ENCODE peak calls at places on chromosomes 2 and 18, in ten cellular contexts. S is CD8-positive, alpha-beta T cell; X is pancreas; K is heart left ventricle; O is A549; C is HCT116; U is psoas muscle; V is IMR-90; E is heart right ventricle; M is AG10803. F is an unnamed sample.

GRCh38 chr2:84217446-84217845 is 241.6 kb downstream of the SUCLG1 start:
- DNase-seq in S (no peak), X (no peak), K (no peak), O (no peak), C (no peak), U (no peak), V (no peak), E (no peak), M (no peak), F (no peak)

GRCh38 chr18:7980661-7981060 is 413.5 kb downstream of the PTPRM start:
- DNase-seq in S (no peak), X (no peak), K (no peak), O (no peak), C (no peak), U (no peak), V (no peak), E (no peak), M (no peak), F (no peak)

GRCh38 chr18:63953811-63954210 is 4.7 kb downstream of the HMSD start:
- DNase-seq in S (no peak), X (no peak), K (no peak), O (no peak), C (no peak), U (no peak), V (no peak), E (no peak), M (peak; percentile 45), F (no peak)

GRCh38 chr2:176885661-176886060 is 326.9 kb upstream of the HNRNPA3 start:
- DNase-seq in S (no peak), X (no peak), K (no peak), O (no peak), C (no peak), U (no peak), V (no peak), E (no peak), M (no peak), F (no peak)

GRCh38 chr2:232325324-232326273 is 53.0 kb upstream of the ALPP start:
- DNase-seq in S (no peak), X (peak; percentile 84), K (peak; percentile 46), O (peak; percentile 39), C (no peak), U (peak; percentile 81), V (peak; percentile 12), E (peak; percentile 77), M (peak; percentile 32), F (no peak)

GRCh38 chr2:170813611-170814550 is 2.8 kb upstream of the GAD1 start:
- DNase-seq in S (no peak), X (no peak), K (no peak), O (peak; percentile 22), C (no peak), U (no peak), V (peak; percentile 44), E (peak; percentile 16), M (peak; percentile 49), F (no peak)

GRCh38 chr2:10473121-10473756 is 25.1 kb upstream of the ODC1 start:
- DNase-seq in S (no peak), X (no peak), K (no peak), O (no peak), C (no peak), U (no peak), V (no peak), E (no peak), M (no peak), F (no peak)

GRCh38 chr2:157339965-157340655 is 14.5 kb upstream of the ERMN start:
- DNase-seq in S (no peak), X (no peak), K (no peak), O (no peak), C (no peak), U (no peak), V (peak; percentile 32), E (no peak), M (peak; percentile 3), F (no peak)

DNA sequence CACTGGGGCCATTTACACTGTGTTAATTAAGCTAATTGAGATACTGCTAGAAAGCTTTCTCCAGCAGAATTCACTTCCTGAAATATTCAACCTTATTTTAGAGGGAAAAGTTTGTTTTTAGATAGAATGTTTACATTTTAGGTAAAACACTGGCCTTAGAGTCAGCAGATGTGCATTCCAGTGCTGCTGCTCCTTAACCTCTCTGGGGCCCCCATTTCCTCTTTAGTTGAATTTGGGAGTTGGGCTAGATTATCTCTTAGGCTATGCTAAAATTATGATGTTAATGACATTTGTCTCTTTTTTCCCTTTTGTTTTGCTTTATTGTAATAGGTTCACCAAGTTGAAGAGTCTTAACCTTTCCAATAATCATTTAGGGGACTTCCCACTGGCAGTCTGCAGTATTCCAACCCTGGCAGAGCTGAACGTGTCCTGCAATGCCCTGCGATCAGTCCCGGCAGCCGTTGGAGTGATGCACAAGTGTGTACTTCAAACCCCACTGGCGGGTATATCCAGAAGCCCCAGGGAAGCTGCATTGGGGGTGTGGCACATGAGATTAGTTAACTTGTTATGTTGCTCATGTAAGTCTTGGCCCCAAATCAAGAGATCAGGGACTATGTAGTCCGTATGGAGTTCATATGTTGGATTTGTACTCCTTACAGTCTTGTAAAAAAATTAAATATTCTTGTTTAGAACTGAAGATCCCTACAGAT is 179.5 kb downstream of the PHLPP1 start:
- DNase-seq in S (no peak), X (no peak), K (no peak), O (no peak), C (no peak), U (no peak), V (peak; percentile 26), E (no peak), M (no peak), F (no peak)
- H3K4me3 ChIP-seq in S (no peak overlapping the region), X (no peak overlapping the region), K (no peak overlapping the region), O (no peak overlapping the region), C (no peak overlapping the region), U (no peak overlapping the region), V (no peak overlapping the region), E (no peak overlapping the region), M (no peak overlapping the region), F (no peak overlapping the region)

DNA sequence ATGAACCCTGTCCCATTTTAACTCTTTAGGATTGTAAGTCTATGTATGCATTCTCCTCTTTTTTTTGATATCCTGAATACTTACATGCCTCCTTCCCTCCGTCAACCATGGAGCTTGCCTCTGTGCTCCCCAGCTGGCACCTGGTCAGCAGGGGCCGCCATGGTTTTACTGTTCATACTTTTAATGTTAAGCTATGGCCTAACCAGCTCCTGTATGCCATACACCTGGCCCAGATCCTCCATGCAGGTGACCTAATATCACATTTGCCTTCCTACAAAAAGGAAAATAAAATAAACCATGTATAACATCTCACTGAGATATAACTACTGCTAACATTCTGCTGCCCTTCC is 283.1 kb upstream of the TRIB2 start:
- DNase-seq in S (no peak), X (no peak), K (no peak), O (no peak), C (no peak), U (no peak), V (no peak), E (no peak), M (no peak), F (no peak)
- TF ChIP-seq CTCF in S (no peak), X (no peak), K (no peak), O (no peak), C (peak; percentile 19), U (no peak), V (no peak), E (no peak), M (no peak), F (no peak)

GRCh38 chr18:23586249-23587196 is at the start of gene NPC1:
- DNase-seq in S (peak; percentile 84), X (peak; percentile 97), K (peak; percentile 94), O (peak; percentile 92), C (peak; percentile 80), U (peak; percentile 97), V (peak; percentile 92), E (peak; percentile 95), M (peak; percentile 93), F (peak; percentile 95)

GRCh38 chr18:23583071-23583865 is 3.0 kb downstream of the NPC1 start:
- DNase-seq in S (no peak), X (no peak), K (no peak), O (no peak), C (no peak), U (no peak), V (no peak), E (no peak), M (no peak), F (no peak)

GRCh38 chr18:23585007-23585871 is 1.1 kb downstream of the NPC1 start:
- DNase-seq in S (no peak), X (no peak), K (no peak), O (peak; percentile 38), C (no peak), U (no peak), V (no peak), E (no peak), M (peak; percentile 27), F (no peak)

GRCh38 chr18:23585897-23586248 is 433 bp downstream of the NPC1 start:
- DNase-seq in S (no peak), X (no peak), K (no peak), O (no peak), C (no peak), U (no peak), V (peak; percentile 4), E (no peak), M (no peak), F (no peak)

DNA sequence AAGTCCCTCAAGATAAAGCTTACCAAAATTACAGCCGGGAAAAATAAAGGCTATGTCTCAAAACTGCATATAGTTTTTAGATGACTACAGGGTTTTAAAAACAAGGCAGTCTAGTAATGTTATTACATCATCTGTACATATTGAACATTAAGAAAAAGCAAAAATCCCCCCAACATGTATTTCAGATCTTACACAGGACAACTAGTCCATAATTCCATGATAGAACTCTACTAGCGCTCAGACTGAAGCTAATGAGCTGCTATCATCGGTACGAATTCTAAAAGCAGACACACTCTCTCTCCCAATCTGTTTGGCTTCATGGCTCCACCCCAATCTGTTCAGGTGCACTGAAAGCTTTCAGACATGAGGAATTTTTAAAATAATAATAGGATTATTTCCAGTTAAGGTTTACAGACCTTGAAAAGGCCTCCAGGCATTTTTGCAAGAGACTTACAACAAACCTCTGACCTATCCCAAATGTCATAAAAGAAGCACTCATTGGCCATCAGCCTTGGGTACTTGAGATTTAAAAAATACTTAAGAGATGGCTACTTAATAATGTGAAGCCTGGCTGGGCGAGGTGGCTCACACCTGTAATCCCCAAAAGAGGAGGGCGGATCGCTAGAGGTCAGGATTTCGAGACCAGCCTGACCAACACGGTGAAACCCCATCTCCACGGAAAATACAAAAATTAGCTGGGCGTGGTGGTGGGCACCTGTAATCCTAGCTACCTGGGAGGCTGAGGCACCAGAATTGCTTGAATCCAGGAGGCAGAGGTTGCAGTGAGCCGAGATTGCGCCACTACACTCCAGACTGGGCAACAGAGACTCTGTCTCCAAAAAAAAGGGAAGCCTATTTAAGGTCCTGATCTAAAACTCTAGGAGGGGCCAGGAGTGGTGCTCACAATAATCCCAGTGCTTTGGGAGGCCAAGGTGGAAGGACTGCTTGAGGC is 2.0 kb downstream of the NPC1 start:
- DNase-seq in S (no peak), X (no peak), K (no peak), O (no peak), C (no peak), U (no peak), V (no peak), E (no peak), M (no peak), F (no peak)
- H3K4me3 ChIP-seq in S (no peak overlapping the region), X (no peak overlapping the region), K (no peak overlapping the region), O (peak overlapping the region; percentile 93), C (peak overlapping the region; percentile 80), U (peak overlapping the region; percentile 97), V (no peak overlapping the region), E (no peak overlapping the region), M (no peak overlapping the region), F (no peak overlapping the region)

GRCh38 chr2:221962186-221962585 is 336.6 kb downstream of the PAX3 start:
- DNase-seq in S (no peak), X (no peak), K (no peak), O (no peak), C (no peak), U (no peak), V (no peak), E (no peak), M (no peak), F (no peak)

GRCh38 chr2:221961561-221961960 is 337.2 kb downstream of the PAX3 start:
- DNase-seq in S (no peak), X (no peak), K (no peak), O (no peak), C (no peak), U (no peak), V (no peak), E (no peak), M (no peak), F (no peak)

GRCh38 chr2:221958224-221958623 is 340.6 kb downstream of the PAX3 start:
- DNase-seq in S (no peak), X (no peak), K (no peak), O (peak; percentile 3), C (no peak), U (no peak), V (no peak), E (no peak), M (no peak), F (no peak)
- TF ChIP-seq CTCF in S (no peak), X (no peak), K (no peak), O (no peak), C (peak; percentile 7), U (no peak), V (no peak), E (no peak), M (no peak), F (no peak)